ENCODE peak calls at places on chromosomes 3 and 15, in four cellular contexts. One of them, this sample, is unnamed.

GRCh38 chr3:156964562-156964961 is 138.4 kb downstream of the LEKR1 start:
- DNase-seq in fibroblast of pulmonary artery: peak
- DNase-seq in astrocyte of the spinal cord: no peak
- DNase-seq in AG09309: peak
- DNase-seq in this sample: no peak

GRCh38 chr15:86837631-86838030 is 758.0 kb downstream of the AGBL1 start:
- DNase-seq in fibroblast of pulmonary artery: peak
- DNase-seq in astrocyte of the spinal cord: peak
- DNase-seq in AG09309: no peak
- DNase-seq in this sample: peak

GRCh38 chr3:8970971-8971589 is 7.8 kb upstream of the RAD18 start:
- DNase-seq in fibroblast of pulmonary artery: peak
- DNase-seq in astrocyte of the spinal cord: peak
- DNase-seq in AG09309: no peak
- DNase-seq in this sample: peak

GRCh38 chr15:45181491-45182285 is 6.1 kb downstream of the SHF start:
- DNase-seq in fibroblast of pulmonary artery: no peak
- DNase-seq in astrocyte of the spinal cord: no peak
- DNase-seq in AG09309: no peak
- DNase-seq in this sample: no peak

GRCh38 chr3:134312072-134312872 is 61.6 kb upstream of the RYK start:
- DNase-seq in fibroblast of pulmonary artery: no peak
- DNase-seq in astrocyte of the spinal cord: peak
- DNase-seq in AG09309: no peak
- DNase-seq in this sample: no peak

GRCh38 chr3:10189557-10190374 is 25.0 kb downstream of the IRAK2 start:
- DNase-seq in fibroblast of pulmonary artery: peak
- DNase-seq in astrocyte of the spinal cord: peak
- DNase-seq in AG09309: no peak
- DNase-seq in this sample: no peak

GRCh38 chr3:30606301-30607031 is at the start of gene TGFBR2:
- DNase-seq in fibroblast of pulmonary artery: peak
- DNase-seq in astrocyte of the spinal cord: peak
- DNase-seq in AG09309: peak
- DNase-seq in this sample: peak

GRCh38 chr3:4052691-4053090 is 250.5 kb upstream of the SETMAR start:
- DNase-seq in fibroblast of pulmonary artery: no peak
- DNase-seq in astrocyte of the spinal cord: no peak
- DNase-seq in AG09309: no peak
- DNase-seq in this sample: no peak

GRCh38 chr3:114480442-114480841 is 186.6 kb downstream of the TIGIT start:
- DNase-seq in fibroblast of pulmonary artery: peak
- DNase-seq in astrocyte of the spinal cord: no peak
- DNase-seq in AG09309: no peak
- DNase-seq in this sample: no peak

GRCh38 chr3:126811530-126811929 is 107.5 kb downstream of the CHCHD6 start:
- DNase-seq in fibroblast of pulmonary artery: peak
- DNase-seq in astrocyte of the spinal cord: no peak
- DNase-seq in AG09309: peak
- DNase-seq in this sample: no peak

GRCh38 chr15:69080203-69080957 is 65.9 kb downstream of the NOX5 start:
- DNase-seq in fibroblast of pulmonary artery: peak
- DNase-seq in astrocyte of the spinal cord: no peak
- DNase-seq in AG09309: no peak
- DNase-seq in this sample: no peak

GRCh38 chr15:29278436-29279099 is 8.9 kb upstream of the NSMCE3 start:
- DNase-seq in fibroblast of pulmonary artery: peak
- DNase-seq in astrocyte of the spinal cord: peak
- DNase-seq in AG09309: peak
- DNase-seq in this sample: peak

GRCh38 chr15:88788036-88788435 is 15.2 kb upstream of the ACAN start:
- DNase-seq in fibroblast of pulmonary artery: no peak
- DNase-seq in astrocyte of the spinal cord: no peak
- DNase-seq in AG09309: no peak
- DNase-seq in this sample: no peak

GRCh38 chr3:132556467-132557159 is 40.5 kb upstream of the ACKR4 start:
- DNase-seq in fibroblast of pulmonary artery: no peak
- DNase-seq in astrocyte of the spinal cord: no peak
- DNase-seq in AG09309: no peak
- DNase-seq in this sample: no peak

GRCh38 chr15:42456539-42456938 is 34.4 kb downstream of the ZNF106 start:
- DNase-seq in fibroblast of pulmonary artery: peak
- DNase-seq in astrocyte of the spinal cord: no peak
- DNase-seq in AG09309: no peak
- DNase-seq in this sample: no peak

GRCh38 chr3:56976666-56977560 is 83.6 kb upstream of the SPATA12 start:
- DNase-seq in fibroblast of pulmonary artery: peak
- DNase-seq in astrocyte of the spinal cord: peak
- DNase-seq in AG09309: peak
- DNase-seq in this sample: no peak

GRCh38 chr3:38480930-38481329 is 15.2 kb upstream of the EXOG start:
- DNase-seq in fibroblast of pulmonary artery: no peak
- DNase-seq in astrocyte of the spinal cord: no peak
- DNase-seq in AG09309: no peak
- DNase-seq in this sample: no peak

GRCh38 chr15:71374607-71375352 is 259.5 kb downstream of the THSD4 start:
- DNase-seq in fibroblast of pulmonary artery: peak
- DNase-seq in astrocyte of the spinal cord: no peak
- DNase-seq in AG09309: peak
- DNase-seq in this sample: no peak

GRCh38 chr3:136906725-136907124 is 44.7 kb downstream of the NCK1 start:
- DNase-seq in fibroblast of pulmonary artery: no peak
- DNase-seq in astrocyte of the spinal cord: no peak
- DNase-seq in AG09309: no peak
- DNase-seq in this sample: no peak

GRCh38 chr3:136905549-136905948 is 43.5 kb downstream of the NCK1 start:
- DNase-seq in fibroblast of pulmonary artery: no peak
- DNase-seq in astrocyte of the spinal cord: no peak
- DNase-seq in AG09309: no peak
- DNase-seq in this sample: no peak

GRCh38 chr3:136913168-136913567 is 44.6 kb upstream of the IL20RB start:
- DNase-seq in fibroblast of pulmonary artery: no peak
- DNase-seq in astrocyte of the spinal cord: no peak
- DNase-seq in AG09309: no peak
- DNase-seq in this sample: no peak

GRCh38 chr3:136910697-136911096 is 47.1 kb upstream of the IL20RB start:
- DNase-seq in fibroblast of pulmonary artery: no peak
- DNase-seq in astrocyte of the spinal cord: no peak
- DNase-seq in AG09309: no peak
- DNase-seq in this sample: no peak

GRCh38 chr3:136909187-136909586 is 47.2 kb downstream of the NCK1 start:
- DNase-seq in fibroblast of pulmonary artery: no peak
- DNase-seq in astrocyte of the spinal cord: no peak
- DNase-seq in AG09309: no peak
- DNase-seq in this sample: no peak
- H3K4me3 ChIP-seq in fibroblast of pulmonary artery: no peak
- H3K4me3 ChIP-seq in astrocyte of the spinal cord: no peak
- H3K4me3 ChIP-seq in AG09309: no peak
- H3K4me3 ChIP-seq in this sample: no peak

GRCh38 chr3:155853214-155854146 is 747 bp downstream of the SLC33A1 start:
- DNase-seq in fibroblast of pulmonary artery: peak
- DNase-seq in astrocyte of the spinal cord: no peak
- DNase-seq in AG09309: no peak
- DNase-seq in this sample: no peak
- TF ChIP-seq CTCF in fibroblast of pulmonary artery: no peak
- TF ChIP-seq CTCF in astrocyte of the spinal cord: no peak
- TF ChIP-seq CTCF in AG09309: no peak
- TF ChIP-seq CTCF in this sample: no peak

GRCh38 chr15:40105517-40106202 is 3.0 kb downstream of the BMF start:
- DNase-seq in fibroblast of pulmonary artery: no peak
- DNase-seq in astrocyte of the spinal cord: no peak
- DNase-seq in AG09309: no peak
- DNase-seq in this sample: no peak

GRCh38 chr15:40106203-40107161 is 2.2 kb downstream of the BMF start:
- DNase-seq in fibroblast of pulmonary artery: peak
- DNase-seq in astrocyte of the spinal cord: peak
- DNase-seq in AG09309: no peak
- DNase-seq in this sample: no peak

GRCh38 chr15:40103864-40104271 is 4.8 kb downstream of the BMF start:
- DNase-seq in fibroblast of pulmonary artery: no peak
- DNase-seq in astrocyte of the spinal cord: no peak
- DNase-seq in AG09309: no peak
- DNase-seq in this sample: no peak

GRCh38 chr15:40104296-40104864 is 4.3 kb downstream of the BMF start:
- DNase-seq in fibroblast of pulmonary artery: no peak
- DNase-seq in astrocyte of the spinal cord: no peak
- DNase-seq in AG09309: no peak
- DNase-seq in this sample: no peak

GRCh38 chr15:40104865-40105516 is 3.7 kb downstream of the BMF start:
- DNase-seq in fibroblast of pulmonary artery: peak
- DNase-seq in astrocyte of the spinal cord: peak
- DNase-seq in AG09309: peak
- DNase-seq in this sample: peak
- H3K4me3 ChIP-seq in fibroblast of pulmonary artery: no peak
- H3K4me3 ChIP-seq in astrocyte of the spinal cord: no peak
- H3K4me3 ChIP-seq in AG09309: no peak
- H3K4me3 ChIP-seq in this sample: no peak

GRCh38 chr3:40104441-40104840 is 205.1 kb upstream of the EIF1B start:
- DNase-seq in fibroblast of pulmonary artery: no peak
- DNase-seq in astrocyte of the spinal cord: no peak
- DNase-seq in AG09309: no peak
- DNase-seq in this sample: no peak

GRCh38 chr3:40108643-40109042 is 200.9 kb upstream of the EIF1B start:
- DNase-seq in fibroblast of pulmonary artery: no peak
- DNase-seq in astrocyte of the spinal cord: no peak
- DNase-seq in AG09309: no peak
- DNase-seq in this sample: no peak

DNA sequence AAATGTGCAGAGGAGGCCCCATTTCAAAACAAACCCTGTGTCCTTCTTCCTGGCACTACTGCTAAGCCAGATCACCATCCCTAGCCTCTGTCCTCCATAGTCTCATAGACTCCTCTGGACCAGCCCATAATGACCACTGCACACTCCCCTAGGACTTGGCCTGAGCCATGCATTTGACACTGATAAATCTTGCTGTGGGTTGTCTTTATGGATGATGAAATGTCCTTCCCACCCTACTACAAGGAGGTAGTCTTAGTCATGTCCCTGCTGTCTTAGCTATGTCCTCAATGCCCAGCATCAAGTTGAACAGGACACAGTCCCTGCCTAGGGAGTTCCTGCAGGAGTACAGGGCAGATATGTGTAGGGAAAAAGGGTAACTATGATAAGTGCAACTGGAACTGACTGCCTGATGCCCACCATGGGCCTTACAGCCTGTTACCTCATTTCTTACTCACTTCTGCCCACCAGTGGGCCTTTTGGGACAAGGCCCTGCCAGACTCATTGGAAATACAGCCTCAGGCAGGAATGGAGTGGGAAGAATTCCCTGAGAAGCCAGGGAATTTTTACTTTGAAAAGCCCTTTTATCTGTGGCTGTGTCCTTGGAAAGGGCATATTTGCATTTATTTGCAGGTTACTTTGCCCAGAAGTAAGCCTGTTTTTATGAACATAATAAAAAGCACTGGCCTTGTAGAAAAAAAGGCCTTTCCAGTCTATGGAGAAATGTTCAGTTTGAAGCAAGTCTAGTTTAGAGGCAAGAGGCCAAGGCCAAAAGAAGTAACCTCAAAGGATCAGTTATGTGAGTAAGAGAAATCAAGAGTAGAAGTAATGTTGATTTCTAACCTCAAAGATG is 199.6 kb upstream of the EIF1B start:
- DNase-seq in fibroblast of pulmonary artery: no peak
- DNase-seq in astrocyte of the spinal cord: no peak
- DNase-seq in AG09309: no peak
- DNase-seq in this sample: no peak
- TF ChIP-seq CTCF in fibroblast of pulmonary artery: peak
- TF ChIP-seq CTCF in astrocyte of the spinal cord: peak
- TF ChIP-seq CTCF in AG09309: peak
- TF ChIP-seq CTCF in this sample: peak

GRCh38 chr3:123733805-123734526 is 149.1 kb upstream of the HACD2 start:
- DNase-seq in fibroblast of pulmonary artery: peak
- DNase-seq in astrocyte of the spinal cord: peak
- DNase-seq in AG09309: peak
- DNase-seq in this sample: peak
- H3K4me3 ChIP-seq in fibroblast of pulmonary artery: no peak
- H3K4me3 ChIP-seq in astrocyte of the spinal cord: no peak
- H3K4me3 ChIP-seq in AG09309: no peak
- H3K4me3 ChIP-seq in this sample: no peak

DNA sequence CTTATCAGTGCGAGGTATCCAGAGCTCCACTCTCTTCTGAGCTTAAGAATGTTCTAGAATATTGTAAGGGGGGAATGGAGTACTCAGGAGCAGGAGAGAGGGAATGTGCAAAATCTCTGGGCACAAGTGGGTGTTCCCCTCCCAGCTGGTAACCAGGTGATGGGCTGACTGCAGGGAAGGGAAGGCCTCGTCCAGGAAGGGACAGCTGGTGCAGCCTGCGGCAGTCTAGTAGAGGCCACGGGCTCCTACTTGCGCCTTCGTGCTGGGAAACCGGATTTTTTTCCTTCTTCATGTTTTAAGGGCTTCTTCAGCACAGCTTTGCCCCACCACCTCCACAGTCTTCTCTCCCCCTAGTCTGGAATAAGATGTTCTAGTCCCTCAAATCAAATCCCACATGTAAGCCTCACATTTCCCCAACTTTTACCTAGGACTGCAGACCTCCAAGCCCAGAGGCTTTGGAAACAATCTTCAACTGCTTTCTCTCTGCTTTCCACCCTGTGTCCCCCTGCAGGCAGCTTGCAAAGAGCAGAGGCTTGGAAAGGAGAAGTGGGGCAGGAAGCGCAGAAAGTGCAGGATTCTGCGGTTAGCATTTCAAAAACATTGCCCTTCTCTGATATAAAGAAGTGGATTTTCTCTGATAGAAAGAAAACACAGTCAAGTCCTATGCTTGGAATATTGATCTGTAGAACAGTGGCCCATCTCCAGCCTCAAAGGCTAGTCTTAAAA is 11.9 kb upstream of the CGNL1 start:
- DNase-seq in fibroblast of pulmonary artery: peak
- DNase-seq in astrocyte of the spinal cord: peak
- DNase-seq in AG09309: no peak
- DNase-seq in this sample: no peak
- TF ChIP-seq CTCF in fibroblast of pulmonary artery: peak
- TF ChIP-seq CTCF in astrocyte of the spinal cord: peak
- TF ChIP-seq CTCF in AG09309: peak
- TF ChIP-seq CTCF in this sample: peak

DNA sequence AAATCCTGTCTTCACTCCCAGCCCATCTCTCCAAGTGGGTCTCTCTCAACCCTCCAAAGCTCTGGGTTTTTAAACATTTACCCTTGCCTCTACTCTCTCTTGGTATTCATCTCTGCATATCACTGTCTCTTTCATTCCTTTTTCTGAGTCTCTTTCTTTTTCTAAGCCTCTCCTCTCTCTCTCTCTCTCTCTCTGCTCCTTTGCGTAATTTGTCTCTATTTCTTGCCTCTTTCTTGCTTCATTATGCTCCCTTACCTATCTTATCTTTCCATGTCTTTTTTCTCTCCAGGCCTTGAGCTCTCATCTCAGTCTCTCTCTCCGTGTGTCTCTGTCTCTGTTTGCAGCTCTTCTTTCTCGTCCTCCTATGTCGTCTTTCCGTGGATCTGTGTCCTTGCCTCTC is 678 bp upstream of the SCAMP5 start:
- DNase-seq in fibroblast of pulmonary artery: no peak
- DNase-seq in astrocyte of the spinal cord: no peak
- DNase-seq in AG09309: no peak
- DNase-seq in this sample: no peak
- H3K4me3 ChIP-seq in fibroblast of pulmonary artery: no peak
- H3K4me3 ChIP-seq in astrocyte of the spinal cord: no peak
- H3K4me3 ChIP-seq in AG09309: no peak
- H3K4me3 ChIP-seq in this sample: no peak

This sample was measured in astrocyte of the cerebellum.